ENCODE peak calls at places on chromosomes 6 and 20, in six cellular contexts. F is lower leg skin, R is H54, S is Peyer's patch, J is NB4, A is adrenal gland. U is an unnamed sample.

GRCh38 chr6:98716341-98716740 is 118.0 kb upstream of the POU3F2 start:
- DNase-seq in F (no peak), R (no peak), S (no peak), J (no peak), A (no peak), U (no peak)

GRCh38 chr20:44809380-44810060 is 826 bp downstream of the RIMS4 start:
- DNase-seq in F (no peak), R (no peak), S (no peak), J (no peak), A (no peak), U (no peak)

GRCh38 chr6:158834675-158835385 is 15.7 kb upstream of the EZR start:
- DNase-seq in F (no peak), R (no peak), S (no peak), J (no peak), A (no peak), U (no peak)

GRCh38 chr6:35505985-35506384 is 6.7 kb downstream of the TULP1 start:
- DNase-seq in F (no peak), R (no peak), S (no peak), J (no peak), A (no peak), U (no peak)

GRCh38 chr20:57179265-57179664 is 87.2 kb downstream of the BMP7 start:
- DNase-seq in F (no peak), R (no peak), S (no peak), J (peak), A (no peak), U (no peak)

GRCh38 chr20:48198951-48199431 is 413.7 kb upstream of the SULF2 start:
- DNase-seq in F (peak), R (no peak), S (no peak), J (no peak), A (no peak), U (no peak)

GRCh38 chr6:148831064-148831463 is 84.2 kb downstream of the UST start:
- DNase-seq in F (no peak), R (no peak), S (peak), J (no peak), A (no peak), U (no peak)

GRCh38 chr6:39961178-39961577 is 26.9 kb upstream of the MOCS1 start:
- DNase-seq in F (no peak), R (no peak), S (no peak), J (no peak), A (no peak), U (no peak)

GRCh38 chr6:136499370-136499769 is 50.9 kb downstream of the MAP7 start:
- DNase-seq in F (no peak), R (no peak), S (no peak), J (no peak), A (no peak), U (no peak)

GRCh38 chr6:32971245-32971580 is 2.8 kb downstream of the BRD2 start:
- DNase-seq in F (no peak), R (no peak), S (no peak), J (no peak), A (no peak), U (no peak)
- TF ChIP-seq POLR2A in F (no peak), R (no peak), S (no peak), J (peak), A (no peak), U (no peak)

GRCh38 chr6:137869781-137870180 is 2.7 kb downstream of the TNFAIP3 start:
- DNase-seq in F (no peak), R (no peak), S (no peak), J (no peak), A (no peak), U (no peak)
- TF ChIP-seq POLR2A in F (no peak), R (no peak), S (no peak), J (no peak), A (no peak), U (no peak)

DNA sequence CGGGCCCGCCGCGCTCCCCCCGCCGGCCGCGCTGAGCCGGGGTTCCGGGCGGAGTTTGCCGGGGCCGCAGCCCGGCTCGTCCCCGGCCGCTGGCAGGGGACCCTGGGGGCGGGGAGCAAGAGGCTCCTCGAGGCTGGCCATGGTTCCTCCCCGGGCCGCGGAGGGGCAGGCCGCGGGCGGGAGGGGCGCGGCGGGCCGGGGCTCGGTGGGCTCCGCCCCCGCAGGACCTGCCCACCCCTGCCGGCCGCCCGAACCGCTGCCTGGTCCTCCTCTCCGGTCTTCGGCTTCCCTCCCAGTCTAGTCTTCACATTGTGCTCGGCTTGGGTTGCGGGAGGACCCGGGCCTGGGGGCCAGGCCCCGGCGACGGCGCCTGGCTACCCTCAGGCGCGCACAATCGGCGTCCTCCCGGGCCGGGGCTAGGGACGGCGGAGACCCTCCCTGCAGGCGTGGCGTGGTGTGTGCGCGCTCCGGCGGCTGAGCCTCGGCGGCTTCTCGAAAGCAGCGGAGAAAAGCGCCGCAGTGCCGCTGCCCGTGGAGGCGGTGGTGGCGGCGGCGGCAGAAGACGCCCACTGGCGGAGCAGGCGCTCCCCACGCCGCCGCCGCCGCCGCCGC is at the start of gene PDE10A:
- DNase-seq in F (no peak), R (peak), S (no peak), J (no peak), A (no peak), U (no peak)
- TF ChIP-seq POLR2A in F (no peak), R (no peak), S (no peak), J (no peak), A (no peak), U (no peak)

DNA sequence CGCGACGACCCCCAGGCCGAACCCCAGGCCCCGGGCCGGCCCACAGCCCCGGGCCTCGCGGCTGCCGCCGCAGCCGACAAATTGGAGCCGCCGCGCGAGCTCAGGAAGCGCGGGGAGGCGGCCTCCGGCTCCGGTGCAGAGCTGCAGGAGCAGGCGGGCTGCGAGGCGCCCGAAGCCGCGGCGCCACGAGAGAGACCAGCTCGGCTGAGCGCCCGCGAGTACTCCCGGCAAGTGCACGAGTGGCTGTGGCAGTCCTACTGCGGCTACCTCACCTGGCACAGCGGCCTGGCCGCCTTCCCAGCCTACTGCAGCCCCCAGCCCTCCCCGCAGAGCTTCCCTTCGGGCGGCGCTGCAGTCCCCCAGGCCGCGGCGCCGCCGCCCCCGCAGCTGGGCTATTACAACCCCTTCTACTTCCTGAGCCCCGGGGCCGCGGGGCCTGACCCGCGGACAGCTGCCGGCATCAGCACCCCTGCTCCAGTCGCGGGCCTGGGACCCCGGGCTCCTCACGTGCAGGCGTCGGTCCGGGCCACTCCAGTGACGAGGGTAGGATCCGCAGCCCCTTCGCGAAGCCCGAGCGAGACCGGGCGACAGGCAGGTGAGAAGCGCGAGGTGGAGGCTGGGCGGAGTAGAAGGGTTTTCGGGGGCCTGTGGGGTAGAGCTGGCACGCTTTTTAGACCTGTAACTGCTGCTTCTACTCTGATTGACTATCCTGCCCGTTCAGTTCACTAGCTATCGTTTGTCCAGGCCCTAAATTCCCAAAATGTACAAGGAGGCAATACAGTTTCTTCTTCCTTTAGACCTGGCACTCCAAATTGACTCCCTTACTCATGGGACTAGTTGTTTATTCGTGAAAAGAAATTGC is 656 bp downstream of the FAM8A1 start:
- DNase-seq in F (peak), R (peak), S (peak), J (peak), A (peak), U (peak)
- TF ChIP-seq POLR2A in F (no peak), R (no peak), S (no peak), J (no peak), A (no peak), U (no peak)

DNA sequence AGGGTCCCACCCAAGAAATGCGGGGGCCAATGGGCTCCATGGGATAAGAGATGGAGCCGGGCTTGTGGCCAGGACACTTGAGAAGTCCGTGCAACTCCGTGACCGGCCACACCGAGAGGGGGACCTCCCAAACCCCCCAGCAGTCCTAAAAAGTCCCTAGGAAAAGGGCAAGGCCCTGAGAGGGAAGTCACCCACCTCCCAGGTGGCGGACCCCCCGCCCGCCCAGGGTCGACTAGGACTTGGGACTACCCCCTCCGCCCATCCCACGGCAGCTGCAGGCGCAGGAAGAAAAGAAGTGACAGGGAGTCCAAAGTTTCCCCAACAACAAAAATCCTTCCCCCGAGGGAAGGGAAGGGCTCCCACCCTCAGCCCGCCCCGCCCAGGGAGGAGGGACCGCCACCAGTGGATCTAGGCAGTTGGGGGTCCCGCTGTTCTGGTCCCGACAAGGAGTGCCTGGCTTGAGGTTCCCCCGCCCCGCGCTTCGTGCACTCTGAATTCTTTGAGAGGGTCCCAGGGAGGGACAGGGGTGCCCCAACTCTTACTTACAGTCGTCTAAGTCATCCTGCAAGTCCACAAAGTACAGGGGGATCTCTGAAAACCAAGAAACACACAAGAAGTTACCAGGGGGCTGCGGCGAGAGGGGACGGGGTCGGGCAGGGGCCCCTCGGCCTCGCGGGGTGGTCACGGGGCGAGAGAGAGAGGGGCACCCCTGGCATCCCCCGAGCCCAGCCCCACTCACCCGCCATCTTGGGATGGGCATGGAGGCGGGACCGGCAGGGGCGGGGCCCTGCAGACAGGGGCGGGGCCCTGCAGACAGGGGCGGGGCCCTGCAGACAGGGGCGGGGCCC is 611 bp upstream of the RAB22A start:
- DNase-seq in F (peak), R (peak), S (peak), J (peak), A (peak), U (peak)
- TF ChIP-seq POLR2A in F (no peak), R (peak), S (no peak), J (no peak), A (no peak), U (no peak)

GRCh38 chr6:44057931-44058616 is 69.2 kb downstream of the MRPL14 start:
- DNase-seq in F (no peak), R (no peak), S (no peak), J (no peak), A (no peak), U (no peak)

GRCh38 chr6:44059359-44060342 is 67.6 kb downstream of the MRPL14 start:
- DNase-seq in F (no peak), R (no peak), S (no peak), J (peak), A (no peak), U (no peak)

GRCh38 chr6:44057238-44057930 is 69.9 kb downstream of the MRPL14 start:
- DNase-seq in F (no peak), R (no peak), S (no peak), J (no peak), A (no peak), U (no peak)

GRCh38 chr6:44060622-44061374 is 66.5 kb downstream of the MRPL14 start:
- DNase-seq in F (no peak), R (no peak), S (no peak), J (no peak), A (no peak), U (no peak)

GRCh38 chr6:44058617-44059358 is 68.5 kb downstream of the MRPL14 start:
- DNase-seq in F (peak), R (peak), S (peak), J (peak), A (peak), U (no peak)
- TF ChIP-seq POLR2A in F (no peak), R (no peak), S (no peak), J (no peak), A (peak), U (no peak)

GRCh38 chr20:49711331-49711987 is 2.2 kb downstream of the B4GALT5 start:
- DNase-seq in F (no peak), R (no peak), S (no peak), J (no peak), A (no peak), U (no peak)

GRCh38 chr20:49715466-49715865 is 1.8 kb upstream of the B4GALT5 start:
- DNase-seq in F (no peak), R (no peak), S (no peak), J (no peak), A (no peak), U (no peak)

GRCh38 chr20:49712918-49713778 is 530 bp downstream of the B4GALT5 start:
- DNase-seq in F (no peak), R (peak), S (peak), J (peak), A (peak), U (peak)

GRCh38 chr20:49712118-49712517 is 1.6 kb downstream of the B4GALT5 start:
- DNase-seq in F (no peak), R (no peak), S (no peak), J (peak), A (no peak), U (no peak)

DNA sequence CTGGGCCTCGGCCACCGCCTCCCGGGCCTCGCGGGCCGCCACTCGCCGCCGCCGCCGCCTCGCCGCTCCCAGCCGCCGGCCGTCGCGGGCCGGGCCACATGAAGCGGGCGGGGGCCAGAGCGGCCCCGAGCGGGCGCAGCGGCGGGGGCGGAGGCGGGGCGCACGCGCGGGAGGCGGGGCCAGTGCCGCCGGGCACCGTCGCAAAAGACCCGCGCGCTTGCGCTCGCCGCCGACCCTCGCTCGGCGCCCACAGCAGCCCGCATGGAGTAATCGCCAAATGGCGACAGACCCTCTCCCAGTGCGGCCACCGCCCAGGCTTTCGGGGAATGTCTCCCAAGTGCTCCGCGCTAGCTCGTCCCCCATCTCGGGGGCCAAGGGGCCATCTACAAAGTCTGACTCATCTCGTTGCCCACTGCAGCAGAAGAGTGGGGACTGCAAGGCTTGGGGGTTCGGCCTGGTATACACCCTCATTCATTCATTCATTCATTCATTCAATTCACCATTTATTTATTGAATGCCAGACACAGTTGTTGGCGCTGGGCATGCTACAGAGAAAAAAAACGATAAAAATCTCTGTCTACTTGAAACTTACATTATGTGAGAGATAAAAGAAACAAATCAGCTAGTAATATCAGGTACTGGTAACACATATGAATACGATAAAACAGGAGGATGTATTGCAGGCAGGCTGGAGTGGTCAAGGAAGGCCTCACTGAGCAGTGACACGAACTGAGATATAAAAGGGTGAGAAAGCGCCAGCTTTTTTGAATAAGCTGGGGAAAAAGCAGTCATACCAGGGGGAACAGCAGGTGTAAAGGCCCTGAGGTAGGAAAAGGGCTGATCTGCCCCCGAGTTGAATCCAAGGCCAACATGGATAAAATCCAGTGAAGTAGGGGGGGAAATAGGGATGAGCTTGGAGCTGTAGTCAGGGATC is at the start of gene B4GALT5:
- DNase-seq in F (peak), R (peak), S (peak), J (peak), A (peak), U (peak)
- TF ChIP-seq POLR2A in F (no peak), R (peak), S (peak), J (no peak), A (peak), U (no peak)

DNA sequence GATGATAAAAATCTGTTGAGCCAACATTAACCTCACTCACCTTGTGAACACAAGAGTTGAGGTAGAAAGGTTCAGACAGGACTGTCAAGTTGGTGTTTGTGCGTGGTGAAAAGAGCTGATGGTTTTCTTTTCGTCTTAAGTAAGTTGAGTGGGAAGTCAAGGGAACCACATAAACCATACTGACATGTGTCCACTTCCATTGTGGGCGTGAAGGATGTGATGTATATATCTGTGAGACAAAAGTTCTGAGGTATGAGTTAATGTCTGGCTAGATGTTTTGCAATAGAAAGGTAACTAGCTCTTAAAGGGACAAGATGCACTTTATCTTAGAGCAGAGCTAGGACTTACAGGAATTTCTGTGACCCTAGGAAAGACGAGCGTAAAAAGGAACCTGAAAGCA is 1272.1 kb upstream of the ADGRB3 start:
- DNase-seq in F (no peak), R (no peak), S (no peak), J (peak), A (no peak), U (no peak)
- TF ChIP-seq POLR2A in F (no peak), R (no peak), S (no peak), J (no peak), A (no peak), U (no peak)

U was measured in ovary.